ENCODE peak calls at places on chromosomes 5 and 9, in eight cellular contexts. G is CD8-positive, alpha-beta memory T cell; O is heart right ventricle; C is fibroblast of pulmonary artery; X is cardiac muscle cell; R is uterus; Z is GM23248; M is Panc1. Q is an unnamed sample.

GRCh38 chr5:93162201-93162654 is 418.8 kb downstream of the NR2F1-AS1 start:
- DNase-seq in G (no peak), O (no peak), C (peak), X (no peak), R (no peak), Z (peak), M (no peak), Q (peak)

GRCh38 chr9:94919376-94920098 is 193.0 kb downstream of the AOPEP start:
- DNase-seq in G (no peak), O (no peak), C (peak), X (peak), R (peak), Z (peak), M (no peak), Q (peak)

GRCh38 chr5:5203441-5203840 is 63.3 kb downstream of the ADAMTS16 start:
- DNase-seq in G (no peak), O (no peak), C (no peak), X (no peak), R (no peak), Z (no peak), M (peak), Q (no peak)

GRCh38 chr5:83654427-83654994 is 66.1 kb downstream of the HAPLN1 start:
- DNase-seq in G (no peak), O (no peak), C (no peak), X (no peak), R (no peak), Z (peak), M (no peak), Q (peak)

GRCh38 chr9:137129089-137129455 is 9.9 kb upstream of the GRIN1 start:
- DNase-seq in G (peak), O (no peak), C (peak), X (no peak), R (no peak), Z (peak), M (no peak), Q (no peak)

GRCh38 chr5:1027631-1028441 is 19.2 kb downstream of the NKD2 start:
- DNase-seq in G (peak), O (peak), C (no peak), X (no peak), R (no peak), Z (no peak), M (no peak), Q (no peak)

GRCh38 chr5:121299153-121299552 is 552.5 kb upstream of the FTMT start:
- DNase-seq in G (no peak), O (no peak), C (no peak), X (no peak), R (no peak), Z (no peak), M (no peak), Q (no peak)

GRCh38 chr5:40166757-40167156 is 513.0 kb upstream of the PTGER4 start:
- DNase-seq in G (no peak), O (no peak), C (peak), X (no peak), R (no peak), Z (peak), M (no peak), Q (peak)

GRCh38 chr5:50962934-50963646 is 296.7 kb downstream of the PARP8 start:
- DNase-seq in G (peak), O (peak), C (peak), X (peak), R (peak), Z (peak), M (peak), Q (no peak)

GRCh38 chr5:149320791-149321330 is 24.4 kb upstream of the GRPEL2 start:
- DNase-seq in G (no peak), O (peak), C (peak), X (peak), R (peak), Z (peak), M (no peak), Q (peak)

GRCh38 chr9:104725014-104725413 is 22.5 kb upstream of the NIPSNAP3A start:
- DNase-seq in G (no peak), O (no peak), C (no peak), X (no peak), R (no peak), Z (no peak), M (no peak), Q (no peak)

GRCh38 chr5:113546711-113547159 is 33.2 kb downstream of the YTHDC2 start:
- DNase-seq in G (no peak), O (no peak), C (peak), X (no peak), R (no peak), Z (peak), M (no peak), Q (peak)

GRCh38 chr5:113250341-113250953 is 184.3 kb downstream of the TSSK1B start:
- DNase-seq in G (no peak), O (no peak), C (peak), X (peak), R (peak), Z (peak), M (no peak), Q (peak)

GRCh38 chr5:129593525-129593924 is 133.4 kb downstream of the ADAMTS19 start:
- DNase-seq in G (no peak), O (no peak), C (no peak), X (no peak), R (no peak), Z (no peak), M (no peak), Q (peak)

GRCh38 chr5:59261969-59262368 is 631.6 kb downstream of the PDE4D start:
- DNase-seq in G (no peak), O (no peak), C (no peak), X (no peak), R (no peak), Z (no peak), M (no peak), Q (no peak)

GRCh38 chr5:177111720-177112394 is 21.7 kb upstream of the NSD1 start:
- DNase-seq in G (peak), O (peak), C (peak), X (peak), R (peak), Z (peak), M (peak), Q (no peak)

GRCh38 chr9:69198526-69199250 is 24.6 kb downstream of the TJP2 start:
- DNase-seq in G (no peak), O (no peak), C (no peak), X (no peak), R (no peak), Z (no peak), M (no peak), Q (no peak)

GRCh38 chr5:14662721-14663120 is 1.8 kb upstream of the OTULIN start:
- DNase-seq in G (no peak), O (no peak), C (no peak), X (no peak), R (no peak), Z (no peak), M (no peak), Q (no peak)

GRCh38 chr5:89315194-89315593 is 432.2 kb upstream of the MEF2C start:
- DNase-seq in G (no peak), O (no peak), C (peak), X (no peak), R (no peak), Z (peak), M (no peak), Q (peak)

GRCh38 chr5:55994502-55994997 is at the start of gene IL6ST:
- DNase-seq in G (peak), O (no peak), C (peak), X (peak), R (no peak), Z (peak), M (no peak), Q (peak)

GRCh38 chr9:118595719-118596305 is 773.4 kb downstream of the BRINP1 start:
- DNase-seq in G (no peak), O (no peak), C (peak), X (peak), R (no peak), Z (peak), M (no peak), Q (peak)

GRCh38 chr9:125911861-125912260 is 164.7 kb downstream of the PBX3 start:
- DNase-seq in G (no peak), O (no peak), C (no peak), X (no peak), R (no peak), Z (peak), M (no peak), Q (peak)

DNA sequence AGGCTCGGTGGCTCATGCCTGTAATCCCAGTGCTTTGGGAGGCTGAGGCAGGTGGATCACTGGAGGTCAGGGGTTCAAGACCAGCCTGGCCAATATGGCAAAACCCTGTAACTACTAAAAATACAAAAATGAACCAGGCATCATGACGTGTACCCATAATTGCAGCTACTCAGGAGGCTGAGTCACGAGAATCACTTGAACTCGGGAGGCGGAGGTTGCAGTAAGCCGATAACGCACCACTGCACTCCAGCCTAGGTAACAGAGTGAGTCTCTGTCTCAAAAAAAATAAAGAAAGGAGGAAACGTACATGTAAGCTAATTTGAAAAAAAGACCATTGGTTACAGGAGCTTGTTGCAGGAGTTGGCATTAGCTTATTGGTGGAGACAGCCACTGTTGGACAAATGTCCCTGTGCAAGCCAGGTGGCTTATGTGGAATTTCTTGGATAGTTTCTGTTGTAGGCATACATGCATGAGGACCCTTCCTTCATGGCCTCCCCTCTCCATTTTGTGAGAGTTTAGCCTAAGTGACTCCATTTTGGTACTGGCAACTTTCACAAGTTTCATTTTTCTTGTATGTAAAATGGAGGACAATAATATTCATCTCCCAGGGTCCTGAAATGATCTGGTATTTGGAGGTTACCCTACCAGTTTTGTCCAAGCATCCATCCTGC is 16.8 kb upstream of the RAB14 start:
- DNase-seq in G (no peak), O (no peak), C (no peak), X (no peak), R (no peak), Z (no peak), M (no peak), Q (no peak)
- H3K4me3 ChIP-seq in G (no peak), O (no peak), C (no peak), X (no peak), R (no peak), Z (no peak), M (no peak), Q (no peak)

GRCh38 chr9:134061688-134062371 is 6.0 kb downstream of the BRD3 start:
- DNase-seq in G (no peak), O (no peak), C (no peak), X (no peak), R (no peak), Z (no peak), M (no peak), Q (no peak)
- H3K4me3 ChIP-seq in G (no peak), O (no peak), C (no peak), X (no peak), R (no peak), Z (no peak), M (no peak), Q (no peak)

GRCh38 chr5:96315431-96315830 is 117.6 kb downstream of the PCSK1 start:
- DNase-seq in G (no peak), O (no peak), C (no peak), X (no peak), R (no peak), Z (no peak), M (no peak), Q (no peak)
- H3K4me3 ChIP-seq in G (no peak), O (no peak), C (no peak), X (no peak), R (no peak), Z (no peak), M (no peak), Q (no peak)

DNA sequence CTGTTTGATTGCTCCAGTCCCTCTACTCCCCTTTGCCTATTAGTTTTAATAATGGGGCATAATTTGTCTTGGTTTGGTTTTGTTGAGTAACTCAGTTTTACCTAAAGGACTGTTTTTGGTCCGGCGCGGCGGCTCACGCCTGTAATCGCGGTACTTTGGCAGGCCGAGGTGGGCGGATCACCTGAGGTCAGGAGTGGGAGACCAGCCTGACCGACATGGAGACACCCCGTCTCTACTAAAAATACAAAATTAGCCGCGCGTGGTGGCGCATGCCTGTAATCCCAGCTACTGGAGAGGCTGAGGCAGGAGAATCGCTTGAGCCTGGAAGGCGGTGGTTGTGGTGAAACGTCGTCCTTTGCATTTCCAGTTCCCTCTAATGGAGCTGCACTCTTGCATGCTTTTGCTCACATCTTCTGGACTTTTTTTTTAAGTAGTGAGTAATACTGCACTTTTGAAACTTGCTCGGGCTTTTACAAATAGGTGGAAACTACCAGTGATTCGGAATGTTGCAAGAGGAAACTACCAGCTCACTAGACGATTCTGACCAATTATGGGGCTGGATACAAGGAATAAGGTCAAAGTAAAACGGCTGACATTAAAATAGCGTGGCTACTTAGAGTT is 721 bp upstream of the MAML1 start:
- DNase-seq in G (peak), O (peak), C (peak), X (no peak), R (peak), Z (peak), M (no peak), Q (peak)
- H3K4me3 ChIP-seq in G (peak), O (peak), C (peak), X (peak), R (peak), Z (peak), M (peak), Q (peak)

GRCh38 chr9:86080112-86080579 is 19.2 kb downstream of the GOLM1 start:
- DNase-seq in G (no peak), O (no peak), C (no peak), X (no peak), R (no peak), Z (no peak), M (no peak), Q (no peak)

GRCh38 chr9:86078731-86079130 is 20.6 kb downstream of the GOLM1 start:
- DNase-seq in G (no peak), O (no peak), C (no peak), X (no peak), R (no peak), Z (no peak), M (no peak), Q (peak)

GRCh38 chr9:86077286-86077685 is 22.1 kb downstream of the GOLM1 start:
- DNase-seq in G (no peak), O (no peak), C (no peak), X (peak), R (peak), Z (no peak), M (no peak), Q (no peak)

GRCh38 chr9:86082870-86083269 is 16.5 kb downstream of the GOLM1 start:
- DNase-seq in G (no peak), O (no peak), C (no peak), X (no peak), R (no peak), Z (no peak), M (no peak), Q (peak)

GRCh38 chr9:86079421-86080111 is 19.8 kb downstream of the GOLM1 start:
- DNase-seq in G (no peak), O (no peak), C (peak), X (no peak), R (peak), Z (peak), M (no peak), Q (peak)
- H3K4me3 ChIP-seq in G (no peak), O (no peak), C (no peak), X (no peak), R (no peak), Z (no peak), M (no peak), Q (no peak)

Q was measured in astrocyte.